ENCODE peak calls at places on chromosomes 7 and 10, in six cellular contexts. M is mesendoderm, K is NT2/D1, V is aorta, Y is BE2C, J is astrocyte. O is an unnamed sample.
A peak's percentile ranks its signal among the peaks of the same experiment; 100 is the strongest.

GRCh38 chr10:63720072-63720537 is 198.9 kb downstream of the REEP3 start:
- DNase-seq in M (peak; percentile 82), K (peak; percentile 43), V (no peak), Y (no peak), J (no peak), O (no peak)

GRCh38 chr10:20494474-20494873 is 402.6 kb downstream of the NEBL start:
- DNase-seq in M (no peak), K (no peak), V (no peak), Y (no peak), J (peak; percentile 8), O (no peak)

GRCh38 chr7:101200504-101200861 is 353 bp downstream of the MOGAT3 start:
- DNase-seq in M (no peak), K (no peak), V (no peak), Y (no peak), J (no peak), O (no peak)

GRCh38 chr10:106401161-106401560 is 763.3 kb downstream of the SORCS1 start:
- DNase-seq in M (peak; percentile 26), K (no peak), V (no peak), Y (no peak), J (no peak), O (no peak)

GRCh38 chr10:29929006-29929405 is 130.4 kb downstream of the JCAD start:
- DNase-seq in M (no peak), K (no peak), V (no peak), Y (no peak), J (no peak), O (no peak)

GRCh38 chr7:38428040-38428439 is 154.6 kb upstream of the TARP start:
- DNase-seq in M (no peak), K (no peak), V (peak; percentile 46), Y (no peak), J (peak; percentile 6), O (peak; percentile 60)

GRCh38 chr7:74544706-74545469 is 91.2 kb downstream of the GTF2IRD1 start:
- DNase-seq in M (peak; percentile 95), K (peak; percentile 38), V (no peak), Y (peak; percentile 48), J (peak; percentile 14), O (peak; percentile 10)

GRCh38 chr10:93039110-93039509 is 21.5 kb upstream of the CYP26C1 start:
- DNase-seq in M (no peak), K (no peak), V (no peak), Y (no peak), J (no peak), O (no peak)

GRCh38 chr10:90462761-90463160 is 395.1 kb downstream of the HTR7 start:
- DNase-seq in M (no peak), K (no peak), V (no peak), Y (no peak), J (no peak), O (no peak)

GRCh38 chr7:157786375-157787274 is 449.8 kb downstream of the DNAJB6 start:
- DNase-seq in M (no peak), K (no peak), V (peak; percentile 25), Y (no peak), J (no peak), O (peak; percentile 29)

GRCh38 chr10:86964847-86965190 is 3.5 kb upstream of the ADIRF start:
- DNase-seq in M (no peak), K (no peak), V (no peak), Y (no peak), J (no peak), O (no peak)

GRCh38 chr7:131976411-131976810 is 420.0 kb upstream of the PODXL start:
- DNase-seq in M (no peak), K (no peak), V (no peak), Y (no peak), J (no peak), O (no peak)

GRCh38 chr7:14195896-14196295 is 206.4 kb upstream of the ETV1 start:
- DNase-seq in M (no peak), K (no peak), V (no peak), Y (no peak), J (no peak), O (no peak)

GRCh38 chr10:110151467-110151866 is 55.9 kb upstream of the MXI1 start:
- DNase-seq in M (no peak), K (no peak), V (no peak), Y (peak; percentile 54), J (no peak), O (no peak)

GRCh38 chr7:54541941-54542618 is at the start of gene VSTM2A:
- DNase-seq in M (peak; percentile 79), K (peak; percentile 63), V (no peak), Y (peak; percentile 87), J (no peak), O (peak; percentile 20)

DNA sequence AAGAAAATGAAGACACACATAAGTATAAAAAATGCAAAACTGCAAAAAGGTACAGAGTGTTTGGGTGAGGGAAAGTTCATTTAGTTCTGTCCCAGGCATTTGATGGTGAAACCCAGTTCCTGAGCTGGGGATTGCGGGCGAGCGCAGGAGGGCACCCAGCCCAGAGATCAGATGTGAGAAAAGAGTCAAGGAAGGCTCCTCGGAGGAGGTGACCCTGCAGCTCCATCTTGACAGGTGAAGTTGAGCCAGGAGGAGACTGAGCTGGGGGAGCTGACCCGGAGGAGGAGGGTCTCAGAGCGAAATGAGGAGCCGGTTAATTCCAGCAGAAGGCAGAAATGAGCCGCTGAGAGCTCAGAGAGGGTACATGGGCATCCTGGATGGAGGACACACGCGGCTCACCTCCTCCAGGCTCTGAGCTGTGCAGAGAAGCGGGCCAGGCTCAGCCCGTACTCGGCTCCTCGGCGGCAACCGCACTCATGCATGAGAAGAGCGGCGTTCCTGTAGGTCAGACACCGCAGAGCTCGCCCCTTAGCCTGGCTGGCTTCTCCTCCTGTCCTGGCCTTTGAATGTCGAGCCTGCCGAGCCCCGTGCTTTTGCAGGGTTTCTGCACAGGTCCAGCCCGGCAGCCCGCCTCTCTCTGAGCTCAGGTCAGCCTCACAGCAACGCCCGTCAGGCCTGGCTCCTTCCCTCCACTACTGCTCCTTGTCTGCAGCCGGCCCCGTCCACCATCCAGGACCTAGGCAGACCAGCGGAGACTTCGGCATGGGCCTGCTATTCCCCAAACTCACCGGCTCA is 9.5 kb upstream of the RAMP3 start:
- DNase-seq in M (no peak), K (no peak), V (peak; percentile 46), Y (no peak), J (no peak), O (no peak)
- H3K27me3 ChIP-seq in M (no peaks in the 10 kb centered on the region), K (no peaks in the 10 kb centered on the region), V (no peaks in the 10 kb centered on the region), Y (no peaks in the 10 kb centered on the region), J (peaks cover 8% of the 10 kb centered on the region), O (no peaks in the 10 kb centered on the region)

GRCh38 chr7:40047661-40048060 is 86.8 kb downstream of the MPLKIP start:
- DNase-seq in M (no peak), K (no peak), V (no peak), Y (no peak), J (no peak), O (no peak)
- H3K27me3 ChIP-seq in M (no peaks in the 10 kb centered on the region), K (no peaks in the 10 kb centered on the region), V (no peaks in the 10 kb centered on the region), Y (no peaks in the 10 kb centered on the region), J (no peaks in the 10 kb centered on the region), O (no peaks in the 10 kb centered on the region)

GRCh38 chr10:71259815-71260501 is 47.6 kb downstream of the UNC5B start:
- DNase-seq in M (no peak), K (no peak), V (no peak), Y (no peak), J (no peak), O (peak; percentile 71)

GRCh38 chr10:71260622-71261325 is 48.4 kb downstream of the UNC5B start:
- DNase-seq in M (peak; percentile 63), K (no peak), V (peak; percentile 80), Y (peak; percentile 57), J (peak; percentile 92), O (peak; percentile 95)

GRCh38 chr10:71258446-71259145 is 46.2 kb downstream of the UNC5B start:
- DNase-seq in M (no peak), K (no peak), V (no peak), Y (no peak), J (no peak), O (no peak)

GRCh38 chr10:71258046-71258445 is 45.7 kb downstream of the UNC5B start:
- DNase-seq in M (no peak), K (no peak), V (no peak), Y (no peak), J (no peak), O (no peak)

GRCh38 chr10:71259282-71259681 is 46.9 kb downstream of the UNC5B start:
- DNase-seq in M (no peak), K (no peak), V (no peak), Y (no peak), J (no peak), O (no peak)
- H3K27me3 ChIP-seq in M (no peaks in the 10 kb centered on the region), K (no peaks in the 10 kb centered on the region), V (no peaks in the 10 kb centered on the region), Y (no peaks in the 10 kb centered on the region), J (no peaks in the 10 kb centered on the region), O (no peaks in the 10 kb centered on the region)

GRCh38 chr7:27096756-27097514 is 1.1 kb upstream of the HOXA1 start:
- DNase-seq in M (no peak), K (no peak), V (peak; percentile 72), Y (no peak), J (peak; percentile 30), O (peak; percentile 63)

GRCh38 chr7:27092753-27093097 is 3.1 kb downstream of the HOXA1 start:
- DNase-seq in M (no peak), K (no peak), V (no peak), Y (no peak), J (no peak), O (no peak)

GRCh38 chr7:27095897-27096755 is at the start of gene HOXA1:
- DNase-seq in M (peak; percentile 88), K (no peak), V (peak; percentile 92), Y (no peak), J (peak; percentile 89), O (peak; percentile 86)

GRCh38 chr7:27094304-27095049 is 1.3 kb downstream of the HOXA1 start:
- DNase-seq in M (peak; percentile 59), K (no peak), V (peak; percentile 50), Y (no peak), J (no peak), O (no peak)

DNA sequence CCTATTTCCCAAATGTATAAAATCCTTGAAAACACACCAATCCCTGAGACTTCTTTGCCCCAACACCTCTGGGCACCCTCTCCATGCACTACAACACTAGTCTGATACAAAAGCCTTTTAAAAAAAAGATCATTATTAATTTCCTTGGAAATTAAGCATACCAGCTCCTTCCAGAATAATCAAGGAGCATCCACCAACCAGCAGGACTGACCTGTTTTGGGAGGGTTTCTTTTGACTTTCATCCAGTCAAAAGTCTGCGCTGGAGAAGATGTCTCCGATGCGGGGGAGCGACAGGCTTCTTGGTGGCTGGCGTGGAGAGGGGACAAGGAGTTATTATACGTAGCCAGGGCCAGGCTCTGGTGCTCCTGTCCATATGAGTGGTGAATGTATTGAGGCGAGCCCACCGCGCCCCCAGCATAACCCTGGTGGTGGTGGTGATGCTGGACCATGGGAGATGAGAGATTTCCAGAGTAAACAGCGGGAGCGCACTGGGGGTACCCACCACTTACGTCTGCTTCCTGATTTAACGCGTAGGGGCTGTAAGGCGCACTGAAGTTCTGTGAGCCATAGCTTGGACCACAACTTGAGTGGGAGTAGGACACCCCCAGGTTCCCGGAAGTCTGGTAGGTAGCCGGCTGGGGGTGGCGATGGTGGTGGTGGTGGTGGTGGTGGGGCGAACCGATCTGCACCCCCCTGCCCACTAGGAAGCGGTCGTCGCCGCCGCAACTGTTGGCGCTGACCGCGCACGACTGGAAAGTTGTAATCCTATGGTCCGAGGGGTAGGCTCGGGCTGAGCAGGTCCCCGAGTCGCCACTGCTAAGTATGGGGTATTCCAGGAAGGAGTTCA is 527 bp downstream of the HOXA1 start:
- DNase-seq in M (no peak), K (no peak), V (no peak), Y (no peak), J (peak; percentile 12), O (no peak)
- H3K27me3 ChIP-seq in M (peaks cover 66% of the 10 kb centered on the region), K (peaks cover 81% of the 10 kb centered on the region), V (no peaks in the 10 kb centered on the region), Y (peaks cover 99% of the 10 kb centered on the region), J (peaks cover 77% of the 10 kb centered on the region), O (no peaks in the 10 kb centered on the region)

GRCh38 chr10:117615649-117616048 is 73.1 kb downstream of the EMX2 start:
- DNase-seq in M (no peak), K (no peak), V (no peak), Y (no peak), J (no peak), O (no peak)
- H3K27me3 ChIP-seq in M (no peaks in the 10 kb centered on the region), K (no peaks in the 10 kb centered on the region), V (no peaks in the 10 kb centered on the region), Y (no peaks in the 10 kb centered on the region), J (no peaks in the 10 kb centered on the region), O (no peaks in the 10 kb centered on the region)

O was measured in MG63.